ENCODE peak calls at places on chromosomes 12 and 14, in eight cellular contexts. One of them, this sample, is unnamed.

GRCh38 chr12:662541-663292 is 528 bp downstream of the NINJ2 start:
- DNase-seq in G401: peak
- DNase-seq in mesendoderm: no peak
- DNase-seq in T-helper 17 cell: no peak
- DNase-seq in immature natural killer cell: no peak
- DNase-seq in substantia nigra: no peak
- DNase-seq in Right ventricle myocardium superior: no peak
- DNase-seq in GM19239: no peak
- DNase-seq in this sample: no peak

GRCh38 chr12:93836616-93837260 is 159.6 kb downstream of the CRADD start:
- DNase-seq in G401: no peak
- DNase-seq in mesendoderm: no peak
- DNase-seq in T-helper 17 cell: no peak
- DNase-seq in immature natural killer cell: no peak
- DNase-seq in substantia nigra: no peak
- DNase-seq in Right ventricle myocardium superior: no peak
- DNase-seq in GM19239: no peak
- DNase-seq in this sample: no peak

GRCh38 chr12:108816652-108817335 is 40.6 kb downstream of the SSH1 start:
- DNase-seq in G401: no peak
- DNase-seq in mesendoderm: no peak
- DNase-seq in T-helper 17 cell: no peak
- DNase-seq in immature natural killer cell: no peak
- DNase-seq in substantia nigra: peak
- DNase-seq in Right ventricle myocardium superior: peak
- DNase-seq in GM19239: no peak
- DNase-seq in this sample: no peak

GRCh38 chr12:29725587-29726320 is 58.0 kb downstream of the TMTC1 start:
- DNase-seq in G401: no peak
- DNase-seq in mesendoderm: no peak
- DNase-seq in T-helper 17 cell: no peak
- DNase-seq in immature natural killer cell: no peak
- DNase-seq in substantia nigra: peak
- DNase-seq in Right ventricle myocardium superior: peak
- DNase-seq in GM19239: no peak
- DNase-seq in this sample: peak

GRCh38 chr14:96091149-96091693 is 52.1 kb downstream of the C14orf132 start:
- DNase-seq in G401: peak
- DNase-seq in mesendoderm: no peak
- DNase-seq in T-helper 17 cell: no peak
- DNase-seq in immature natural killer cell: no peak
- DNase-seq in substantia nigra: no peak
- DNase-seq in Right ventricle myocardium superior: no peak
- DNase-seq in GM19239: no peak
- DNase-seq in this sample: no peak

GRCh38 chr12:57939291-57939690 is 2.1 kb upstream of the ATP23 start:
- DNase-seq in G401: no peak
- DNase-seq in mesendoderm: no peak
- DNase-seq in T-helper 17 cell: no peak
- DNase-seq in immature natural killer cell: no peak
- DNase-seq in substantia nigra: no peak
- DNase-seq in Right ventricle myocardium superior: no peak
- DNase-seq in GM19239: no peak
- DNase-seq in this sample: no peak

GRCh38 chr12:27899151-27899661 is 73.3 kb downstream of the PTHLH start:
- DNase-seq in G401: no peak
- DNase-seq in mesendoderm: peak
- DNase-seq in T-helper 17 cell: no peak
- DNase-seq in immature natural killer cell: no peak
- DNase-seq in substantia nigra: no peak
- DNase-seq in Right ventricle myocardium superior: no peak
- DNase-seq in GM19239: no peak
- DNase-seq in this sample: no peak

GRCh38 chr12:122928033-122928890 is 32.3 kb upstream of the VPS37B start:
- DNase-seq in G401: no peak
- DNase-seq in mesendoderm: no peak
- DNase-seq in T-helper 17 cell: no peak
- DNase-seq in immature natural killer cell: no peak
- DNase-seq in substantia nigra: no peak
- DNase-seq in Right ventricle myocardium superior: no peak
- DNase-seq in GM19239: no peak
- DNase-seq in this sample: no peak

GRCh38 chr14:75101491-75101890 is 25.4 kb downstream of the NEK9 start:
- DNase-seq in G401: no peak
- DNase-seq in mesendoderm: no peak
- DNase-seq in T-helper 17 cell: no peak
- DNase-seq in immature natural killer cell: no peak
- DNase-seq in substantia nigra: no peak
- DNase-seq in Right ventricle myocardium superior: no peak
- DNase-seq in GM19239: no peak
- DNase-seq in this sample: no peak

GRCh38 chr12:50074936-50075807 is 10.0 kb upstream of the SMARCD1 start:
- DNase-seq in G401: peak
- DNase-seq in mesendoderm: peak
- DNase-seq in T-helper 17 cell: peak
- DNase-seq in immature natural killer cell: peak
- DNase-seq in substantia nigra: peak
- DNase-seq in Right ventricle myocardium superior: peak
- DNase-seq in GM19239: peak
- DNase-seq in this sample: peak

GRCh38 chr14:25009891-25010290 is 40.1 kb downstream of the STXBP6 start:
- DNase-seq in G401: no peak
- DNase-seq in mesendoderm: peak
- DNase-seq in T-helper 17 cell: no peak
- DNase-seq in immature natural killer cell: no peak
- DNase-seq in substantia nigra: no peak
- DNase-seq in Right ventricle myocardium superior: no peak
- DNase-seq in GM19239: no peak
- DNase-seq in this sample: no peak

GRCh38 chr12:22164101-22164500 is 118.1 kb downstream of the CMAS start:
- DNase-seq in G401: no peak
- DNase-seq in mesendoderm: no peak
- DNase-seq in T-helper 17 cell: no peak
- DNase-seq in immature natural killer cell: peak
- DNase-seq in substantia nigra: no peak
- DNase-seq in Right ventricle myocardium superior: no peak
- DNase-seq in GM19239: no peak
- DNase-seq in this sample: no peak

GRCh38 chr14:90193925-90194324 is 62.4 kb upstream of the PSMC1 start:
- DNase-seq in G401: peak
- DNase-seq in mesendoderm: peak
- DNase-seq in T-helper 17 cell: no peak
- DNase-seq in immature natural killer cell: no peak
- DNase-seq in substantia nigra: no peak
- DNase-seq in Right ventricle myocardium superior: no peak
- DNase-seq in GM19239: no peak
- DNase-seq in this sample: no peak

GRCh38 chr12:54479421-54479820 is 6.0 kb upstream of the GTSF1 start:
- DNase-seq in G401: no peak
- DNase-seq in mesendoderm: no peak
- DNase-seq in T-helper 17 cell: no peak
- DNase-seq in immature natural killer cell: no peak
- DNase-seq in substantia nigra: no peak
- DNase-seq in Right ventricle myocardium superior: no peak
- DNase-seq in GM19239: no peak
- DNase-seq in this sample: no peak

GRCh38 chr12:78038986-78039385 is 208.3 kb downstream of the NAV3 start:
- DNase-seq in G401: peak
- DNase-seq in mesendoderm: no peak
- DNase-seq in T-helper 17 cell: no peak
- DNase-seq in immature natural killer cell: no peak
- DNase-seq in substantia nigra: no peak
- DNase-seq in Right ventricle myocardium superior: no peak
- DNase-seq in GM19239: no peak
- DNase-seq in this sample: no peak

This sample was measured in nucleus accumbens.